ENCODE peak calls at places on chromosomes 16 and 17, in ten cellular contexts. R, K, Q, P, B, U, V, H, M and D are unnamed samples.

GRCh38 chr17:43416998-43417891 is 18.5 kb downstream of the ARL4D start:
- DNase-seq in R (no peak), P (peak), U (no peak), B (peak), V (peak), Q (no peak), K (no peak), H (no peak), M (peak), D (no peak)

GRCh38 chr16:49598386-49599170 is 225.0 kb downstream of the C16orf78 start:
- DNase-seq in B (no peak), P (no peak), V (peak), U (no peak), R (no peak), Q (no peak), H (no peak), K (no peak), M (no peak), D (no peak)

GRCh38 chr16:70429888-70430666 is 8.8 kb downstream of the ST3GAL2 start:
- DNase-seq in H (no peak), P (no peak), U (no peak), Q (no peak), R (no peak), B (no peak), K (no peak), V (no peak), M (no peak), D (no peak)

GRCh38 chr17:14471052-14471451 is 170.2 kb downstream of the HS3ST3B1 start:
- DNase-seq in R (no peak), K (no peak), U (no peak), Q (no peak), P (no peak), B (peak), H (no peak), V (no peak), M (no peak), D (no peak)

GRCh38 chr17:57293077-57293476 is 36.8 kb downstream of the MSI2 start:
- DNase-seq in P (peak), M (no peak), K (peak), Q (no peak), B (no peak), U (peak), V (no peak), R (peak), H (no peak), D (no peak)

GRCh38 chr16:24255446-24256352 is at the start of gene CACNG3:
- DNase-seq in H (peak), B (peak), R (peak), V (no peak), K (peak), M (peak), P (peak), U (peak), Q (peak), D (peak)

GRCh38 chr16:73040136-73040535 is 7.8 kb downstream of the ZFHX3 start:
- DNase-seq in H (no peak), V (no peak), R (no peak), Q (no peak), K (no peak), P (no peak), U (no peak), B (no peak), M (no peak), D (no peak)

GRCh38 chr16:89722392-89723278 is 1.3 kb downstream of the ZNF276 start:
- DNase-seq in H (peak), Q (no peak), U (no peak), P (peak), K (no peak), V (peak), R (no peak), B (no peak), M (peak), D (no peak)

GRCh38 chr16:27156531-27156930 is 46.8 kb upstream of the KDM8 start:
- DNase-seq in U (no peak), R (no peak), M (no peak), K (no peak), Q (no peak), B (peak), V (no peak), P (no peak), H (no peak), D (no peak)

GRCh38 chr17:73536700-73537680 is 107.3 kb downstream of the SDK2 start:
- DNase-seq in H (no peak), Q (no peak), V (no peak), M (no peak), B (no peak), K (no peak), U (no peak), R (no peak), P (no peak), D (peak)

GRCh38 chr17:50657054-50657453 is 22.4 kb downstream of the ABCC3 start:
- DNase-seq in P (no peak), M (no peak), H (no peak), V (no peak), B (no peak), R (no peak), U (no peak), K (no peak), Q (no peak), D (no peak)

GRCh38 chr16:52725043-52725442 is 178.1 kb upstream of the TOX3 start:
- DNase-seq in M (no peak), B (no peak), H (no peak), P (no peak), R (no peak), U (no peak), V (no peak), Q (no peak), K (no peak), D (no peak)

GRCh38 chr16:79965718-79966117 is 365.2 kb upstream of the MAF start:
- DNase-seq in M (no peak), U (no peak), Q (no peak), R (no peak), B (no peak), P (no peak), K (no peak), V (no peak), H (no peak), D (no peak)
- TF ChIP-seq CTCF in M (no peak), U (no peak), Q (no peak), R (no peak), B (no peak), P (no peak), K (no peak), V (no peak), H (no peak), D (no peak)

GRCh38 chr16:74774223-74775139 is at the start of gene FA2H:
- DNase-seq in M (peak), Q (peak), U (peak), K (peak), R (peak), P (peak), H (peak), V (peak), B (no peak), D (peak)
- TF ChIP-seq CTCF in M (peak), Q (peak), U (peak), K (peak), R (no peak), P (no peak), H (no peak), V (no peak), B (no peak), D (peak)

GRCh38 chr16:66109677-66110076 is 256.8 kb upstream of the CDH5 start:
- DNase-seq in V (no peak), M (no peak), H (no peak), U (no peak), K (no peak), R (no peak), B (no peak), Q (no peak), P (no peak), D (no peak)

GRCh38 chr16:66120656-66121055 is 245.8 kb upstream of the CDH5 start:
- DNase-seq in R (no peak), U (no peak), M (no peak), V (no peak), Q (no peak), P (no peak), H (no peak), B (peak), K (no peak), D (no peak)

GRCh38 chr16:66116163-66116792 is 250.2 kb upstream of the CDH5 start:
- DNase-seq in V (no peak), R (no peak), H (no peak), B (peak), Q (no peak), P (no peak), K (no peak), U (no peak), M (no peak), D (no peak)

DNA sequence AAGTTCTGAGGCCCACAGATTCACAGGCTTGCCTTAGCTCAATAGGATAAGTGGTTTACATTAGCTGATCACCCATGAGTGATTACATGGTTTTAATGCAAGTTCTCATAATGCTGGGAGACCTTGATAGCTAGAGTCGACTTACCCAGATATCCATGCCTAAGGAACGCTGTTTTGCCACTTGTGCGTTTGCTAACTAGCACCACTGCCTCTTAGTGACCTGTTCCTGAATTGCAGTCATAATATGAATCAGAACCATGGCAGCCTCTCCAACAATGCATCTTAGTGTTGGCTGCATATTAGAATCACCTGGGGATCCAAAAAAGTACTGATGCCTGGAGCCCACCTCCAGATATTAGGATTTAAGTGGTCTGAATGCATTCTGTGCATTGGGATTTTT is 251.1 kb upstream of the CDH5 start:
- DNase-seq in H (no peak), U (no peak), R (no peak), B (no peak), V (no peak), K (no peak), Q (no peak), P (no peak), M (no peak), D (no peak)
- TF ChIP-seq CTCF in H (no peak), U (no peak), R (no peak), B (no peak), V (no peak), K (no peak), Q (no peak), P (no peak), M (no peak), D (no peak)

GRCh38 chr17:7555320-7555948 is 3.1 kb upstream of the TNFSF13 start:
- DNase-seq in Q (no peak), M (no peak), V (no peak), U (no peak), B (no peak), K (no peak), P (no peak), R (no peak), H (no peak), D (no peak)
- TF ChIP-seq CTCF in Q (no peak), M (no peak), V (no peak), U (no peak), B (peak), K (no peak), P (no peak), R (no peak), H (no peak), D (peak)

GRCh38 chr17:6679241-6679640 is 27.7 kb downstream of the C17orf100 start:
- DNase-seq in R (no peak), Q (no peak), V (no peak), H (no peak), U (no peak), K (no peak), M (no peak), B (no peak), P (no peak), D (no peak)
- TF ChIP-seq CTCF in R (no peak), Q (no peak), V (no peak), H (no peak), U (no peak), K (no peak), M (no peak), B (no peak), P (no peak), D (no peak)

DNA sequence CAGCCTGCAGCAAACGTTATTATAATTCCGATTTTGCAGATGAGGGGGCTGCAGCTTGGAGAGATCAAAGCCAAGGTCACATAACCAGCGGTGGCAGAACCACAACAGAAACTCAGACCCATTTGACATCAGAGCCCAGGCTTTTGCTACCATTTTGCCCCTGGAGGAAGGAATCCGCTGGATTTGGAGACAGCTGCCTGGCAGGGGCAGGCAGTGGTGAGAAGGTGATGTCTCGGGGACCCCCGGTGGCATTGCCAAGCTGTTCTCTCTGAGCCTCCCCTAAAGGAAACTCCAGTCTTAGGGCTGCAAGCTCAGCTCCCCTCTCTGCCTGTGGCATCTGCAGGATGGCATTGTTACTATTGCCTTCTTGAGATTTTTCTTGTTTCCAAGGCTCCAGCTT is 40.9 kb downstream of the AIPL1 start:
- DNase-seq in P (no peak), V (no peak), H (no peak), Q (no peak), M (no peak), K (no peak), U (no peak), R (no peak), B (no peak), D (no peak)
- TF ChIP-seq CTCF in P (no peak), V (no peak), H (no peak), Q (no peak), M (no peak), K (no peak), U (no peak), R (no peak), B (no peak), D (no peak)

GRCh38 chr17:78852709-78853111 is 12.1 kb upstream of the USP36 start:
- DNase-seq in V (peak), R (no peak), M (no peak), K (no peak), H (no peak), Q (no peak), U (no peak), B (no peak), P (no peak), D (no peak)
- TF ChIP-seq CTCF in V (no peak), R (no peak), M (no peak), K (no peak), H (no peak), Q (no peak), U (no peak), B (no peak), P (no peak), D (no peak)

GRCh38 chr16:67673712-67674580 is 7.3 kb downstream of the C16orf86 start:
- DNase-seq in M (peak), U (no peak), K (peak), R (no peak), Q (no peak), V (peak), P (peak), H (no peak), B (no peak), D (no peak)

GRCh38 chr16:67674851-67675578 is 8.4 kb downstream of the C16orf86 start:
- DNase-seq in V (no peak), P (no peak), K (peak), M (no peak), Q (no peak), B (no peak), H (no peak), U (no peak), R (no peak), D (no peak)

GRCh38 chr16:67672306-67672705 is 5.7 kb downstream of the C16orf86 start:
- DNase-seq in K (no peak), U (no peak), H (no peak), R (no peak), Q (no peak), M (no peak), B (no peak), V (no peak), P (no peak), D (no peak)

GRCh38 chr16:67675579-67675935 is 8.9 kb downstream of the C16orf86 start:
- DNase-seq in H (no peak), P (no peak), M (no peak), B (no peak), Q (no peak), R (no peak), U (no peak), V (no peak), K (no peak), D (no peak)

DNA sequence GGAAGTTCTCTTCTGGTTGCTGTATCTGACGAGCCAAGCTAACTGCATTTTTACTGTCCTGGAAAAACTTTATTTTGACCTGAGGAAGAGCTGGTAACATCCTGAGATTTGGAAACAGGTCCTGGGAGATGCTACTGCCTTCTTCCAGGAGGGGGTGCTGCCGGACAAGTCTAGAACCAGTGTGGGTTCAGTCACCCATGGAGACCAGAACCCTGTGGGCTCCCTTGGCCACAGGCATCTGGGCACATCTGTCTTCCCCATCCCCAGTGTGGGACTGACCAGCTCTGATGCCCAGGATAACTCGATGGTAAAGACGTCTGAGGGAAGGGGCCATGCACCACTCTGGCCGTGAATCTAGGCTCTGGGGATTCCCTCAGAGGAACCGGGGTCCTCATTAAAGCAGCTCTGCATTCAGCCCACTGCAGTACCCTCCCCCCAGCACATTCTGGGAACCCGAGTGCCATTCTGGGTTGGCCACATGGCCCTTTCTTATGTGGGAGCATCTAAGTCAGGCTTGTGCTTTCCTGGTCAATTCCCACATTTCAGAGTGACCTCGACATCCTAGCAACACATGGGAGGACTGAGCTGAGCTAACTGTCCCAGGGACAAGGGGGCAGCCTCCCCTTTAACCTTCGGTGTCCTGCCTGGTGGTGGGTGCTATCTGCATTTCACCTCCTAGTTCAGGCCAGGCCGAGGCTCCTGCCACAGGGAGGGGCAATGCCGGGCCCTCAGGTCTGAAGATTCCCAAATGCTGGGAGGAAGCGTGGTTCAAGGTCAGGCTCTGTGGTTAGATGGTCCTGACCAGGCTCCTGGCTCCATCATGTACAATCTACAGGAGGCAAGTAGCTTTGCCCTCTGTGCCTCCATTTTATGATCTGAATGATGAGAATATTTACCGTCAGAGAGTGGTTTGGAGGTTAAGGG is 6.4 kb downstream of the C16orf86 start:
- DNase-seq in R (no peak), K (peak), P (peak), M (peak), B (peak), U (peak), V (peak), Q (peak), H (peak), D (peak)
- TF ChIP-seq CTCF in R (peak), K (peak), P (no peak), M (peak), B (peak), U (peak), V (no peak), Q (peak), H (peak), D (peak)

DNA sequence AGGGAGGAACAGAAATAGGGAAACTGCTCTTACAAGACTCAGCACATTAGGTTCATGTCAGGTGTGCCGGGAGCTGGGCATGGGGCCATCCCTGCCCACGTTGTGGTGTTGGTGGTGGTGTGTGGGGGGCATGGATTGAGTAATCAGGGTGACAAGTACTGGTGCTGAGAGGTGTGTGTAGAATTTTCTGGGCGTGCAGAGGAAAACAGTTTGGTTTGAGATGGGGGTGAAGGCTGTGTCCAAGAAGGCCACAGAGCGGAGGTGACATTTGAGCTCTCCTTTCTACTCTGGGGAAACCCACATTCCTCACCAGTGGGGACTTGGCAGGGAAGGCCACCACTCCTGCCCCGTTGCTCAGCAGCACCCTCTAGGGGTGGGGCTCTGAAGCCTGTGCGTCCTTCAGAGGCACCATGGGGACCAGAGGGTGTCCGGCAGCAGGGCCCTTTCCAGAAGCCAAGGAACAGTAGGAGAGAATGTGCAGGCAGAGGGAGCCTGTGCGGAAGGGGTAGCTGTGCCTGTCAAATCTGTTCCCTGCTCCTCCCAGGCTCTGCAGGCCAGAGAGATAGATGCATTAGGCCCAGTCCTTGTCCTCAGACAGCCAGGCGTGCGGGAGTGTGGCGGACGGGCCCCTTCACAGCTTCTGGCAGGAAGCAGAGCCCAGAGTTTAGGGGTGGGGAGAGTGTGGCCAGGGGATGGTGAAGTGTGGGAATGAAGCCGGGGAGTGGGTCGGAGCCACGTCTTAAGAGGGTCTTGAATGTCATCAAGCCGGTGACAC is 48.7 kb upstream of the GSE1 start:
- DNase-seq in R (no peak), H (peak), Q (no peak), K (peak), U (no peak), B (no peak), M (peak), V (no peak), P (no peak), D (no peak)
- TF ChIP-seq CTCF in R (peak), H (peak), Q (peak), K (peak), U (peak), B (peak), M (peak), V (no peak), P (no peak), D (peak)